ENCODE peak calls at places on chromosomes 2 and 18, in four cellular contexts. M is GM12878, P is HepG2, V is H1. U is an unnamed sample.

GRCh38 chr2:239494578-239494977 is 93.8 kb upstream of the HDAC4 start:
- DNase-seq in M (no peak), P (no peak), V (no peak), U (no peak)

GRCh38 chr2:209818939-209819338 is 47.3 kb downstream of the UNC80 start:
- DNase-seq in M (no peak), P (no peak), V (no peak), U (no peak)

GRCh38 chr2:54639609-54640008 is 83.9 kb upstream of the EML6 start:
- DNase-seq in M (no peak), P (no peak), V (no peak), U (no peak)

GRCh38 chr18:56321470-56321869 is 316.9 kb downstream of the TXNL1 start:
- DNase-seq in M (no peak), P (no peak), V (no peak), U (no peak)

GRCh38 chr2:98518106-98518505 is 73.4 kb downstream of the INPP4A start:
- DNase-seq in M (no peak), P (peak; percentile 55), V (no peak), U (no peak)

GRCh38 chr2:156864230-156864629 is 393.3 kb upstream of the GALNT5 start:
- DNase-seq in M (no peak), P (no peak), V (no peak), U (no peak)

GRCh38 chr2:45707034-45707433 is 55.6 kb downstream of the PRKCE start:
- DNase-seq in M (no peak), P (no peak), V (no peak), U (no peak)

GRCh38 chr18:69839989-69840388 is 107.7 kb downstream of the CD226 start:
- DNase-seq in M (no peak), P (no peak), V (no peak), U (no peak)

GRCh38 chr2:41968182-41968578 is 79.6 kb upstream of the PKDCC start:
- DNase-seq in M (no peak), P (no peak), V (no peak), U (no peak)

GRCh38 chr2:52968043-52968442 is 799.6 kb upstream of the CHAC2 start:
- DNase-seq in M (no peak), P (no peak), V (no peak), U (no peak)

GRCh38 chr18:79558196-79559120 is 121.1 kb upstream of the CTDP1 start:
- DNase-seq in M (no peak), P (no peak), V (no peak), U (no peak)

GRCh38 chr18:37565138-37565984 is at the start of gene CELF4:
- DNase-seq in M (no peak), P (no peak), V (no peak), U (no peak)

GRCh38 chr18:46073474-46074331 is 1.6 kb upstream of the PSTPIP2 start:
- DNase-seq in M (no peak), P (peak; percentile 62), V (no peak), U (no peak)

GRCh38 chr2:152440049-152440448 is 105.1 kb downstream of the FMNL2 start:
- DNase-seq in M (no peak), P (no peak), V (no peak), U (no peak)

GRCh38 chr2:33859191-33859590 is 260.1 kb upstream of the FAM98A start:
- DNase-seq in M (no peak), P (no peak), V (no peak), U (no peak)

GRCh38 chr2:172253190-172254052 is 150.7 kb upstream of the DLX2 start:
- DNase-seq in M (no peak), P (peak; percentile 91), V (no peak), U (no peak)

GRCh38 chr18:27004056-27004829 is 138.7 kb upstream of the AQP4 start:
- DNase-seq in M (no peak), P (no peak), V (no peak), U (no peak)

GRCh38 chr18:5144629-5145028 is 52.4 kb downstream of the AKAIN1 start:
- DNase-seq in M (no peak), P (no peak), V (no peak), U (no peak)

GRCh38 chr2:95231723-95232122 is 24.4 kb downstream of the ZNF892 start:
- DNase-seq in M (no peak), P (peak; percentile 85), V (peak; percentile 66), U (peak; percentile 88)

GRCh38 chr2:55163258-55163657 is 68.8 kb downstream of the CLHC1 start:
- DNase-seq in M (no peak), P (no peak), V (no peak), U (no peak)

GRCh38 chr2:64018715-64019082 is 529 bp downstream of the VPS54 start:
- DNase-seq in M (no peak), P (no peak), V (no peak), U (peak; percentile 28)

GRCh38 chr18:5627756-5628511 is 84.1 kb upstream of the EPB41L3 start:
- DNase-seq in M (no peak), P (no peak), V (no peak), U (no peak)

GRCh38 chr2:120631719-120632118 is 103.9 kb upstream of the GLI2 start:
- DNase-seq in M (no peak), P (no peak), V (no peak), U (no peak)

GRCh38 chr18:54222922-54223567 is 1.4 kb downstream of the MBD2 start:
- DNase-seq in M (peak; percentile 78), P (peak; percentile 25), V (no peak), U (no peak)

GRCh38 chr2:173964565-173965371 is 405 bp downstream of the SP3 start:
- DNase-seq in M (peak; percentile 35), P (peak; percentile 81), V (peak; percentile 36), U (peak; percentile 55)

GRCh38 chr2:194725169-194725568 is 931.9 kb upstream of the SLC39A10 start:
- DNase-seq in M (no peak), P (no peak), V (no peak), U (no peak)

GRCh38 chr2:134193774-134194173 is 60.1 kb upstream of the MGAT5 start:
- DNase-seq in M (no peak), P (no peak), V (no peak), U (no peak)

GRCh38 chr18:55588001-55588875 is at the start of gene TCF4:
- DNase-seq in M (no peak), P (no peak), V (no peak), U (peak; percentile 27)

GRCh38 chr2:219104107-219105050 is 43.7 kb upstream of the IHH start:
- DNase-seq in M (no peak), P (peak; percentile 66), V (peak; percentile 27), U (peak; percentile 18)

GRCh38 chr2:236507393-236508085 is 62.1 kb upstream of the ACKR3 start:
- DNase-seq in M (no peak), P (no peak), V (peak; percentile 50), U (no peak)

GRCh38 chr18:58846325-58846724 is 18.4 kb upstream of the ZNF532 start:
- DNase-seq in M (no peak), P (no peak), V (no peak), U (no peak)

GRCh38 chr18:58848685-58849084 is 16.0 kb upstream of the ZNF532 start:
- DNase-seq in M (no peak), P (no peak), V (no peak), U (no peak)

GRCh38 chr18:58845913-58846312 is 18.8 kb upstream of the ZNF532 start:
- DNase-seq in M (no peak), P (no peak), V (no peak), U (no peak)

GRCh38 chr18:58844871-58845270 is 19.8 kb upstream of the ZNF532 start:
- DNase-seq in M (no peak), P (no peak), V (no peak), U (no peak)

DNA sequence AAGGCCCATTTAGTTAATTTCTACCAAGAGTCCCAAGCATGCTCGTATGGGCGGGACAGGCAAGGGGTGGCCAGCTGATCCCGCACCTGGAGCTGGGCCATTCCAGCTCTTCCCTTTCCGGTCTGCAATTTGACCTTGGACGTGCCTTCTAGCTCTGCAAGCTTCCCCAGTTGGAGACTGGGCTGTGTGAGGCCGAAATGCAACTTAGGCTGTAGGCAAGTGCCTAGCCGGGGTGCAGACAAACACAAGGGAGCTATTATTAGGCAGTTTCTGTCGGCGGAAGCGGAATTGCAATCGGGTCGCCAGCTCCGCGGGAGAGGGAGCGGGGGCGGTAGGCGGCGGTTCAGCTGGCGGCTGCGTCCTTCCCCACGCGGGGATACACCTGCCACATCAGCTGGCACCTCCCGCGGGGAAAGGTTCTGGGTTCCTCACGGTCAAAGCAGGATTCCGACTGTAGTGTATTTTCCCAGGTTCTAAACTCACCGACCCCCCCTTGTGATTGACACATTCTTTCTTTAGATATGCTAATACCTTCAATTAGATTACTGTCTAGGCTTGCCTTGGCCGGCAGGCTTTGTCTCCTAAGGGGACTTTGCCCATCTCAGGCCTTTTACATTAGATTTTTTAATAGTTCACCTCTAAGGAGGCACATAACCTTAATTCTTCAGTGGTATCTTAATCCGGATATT is 17.1 kb upstream of the ZNF532 start:
- DNase-seq in M (no peak), P (no peak), V (peak; percentile 88), U (peak; percentile 90)
- TF ChIP-seq SUZ12 in M (no peak), P (no peak), V (peak; percentile 45), U (no peak)

GRCh38 chr2:178404380-178404767 is 46.6 kb downstream of the PRKRA start:
- DNase-seq in M (peak; percentile 95), P (no peak), V (no peak), U (no peak)

GRCh38 chr2:178401994-178402437 is 49.0 kb downstream of the PRKRA start:
- DNase-seq in M (no peak), P (no peak), V (no peak), U (no peak)

GRCh38 chr2:178409261-178409660 is 41.7 kb downstream of the PRKRA start:
- DNase-seq in M (no peak), P (no peak), V (no peak), U (no peak)

DNA sequence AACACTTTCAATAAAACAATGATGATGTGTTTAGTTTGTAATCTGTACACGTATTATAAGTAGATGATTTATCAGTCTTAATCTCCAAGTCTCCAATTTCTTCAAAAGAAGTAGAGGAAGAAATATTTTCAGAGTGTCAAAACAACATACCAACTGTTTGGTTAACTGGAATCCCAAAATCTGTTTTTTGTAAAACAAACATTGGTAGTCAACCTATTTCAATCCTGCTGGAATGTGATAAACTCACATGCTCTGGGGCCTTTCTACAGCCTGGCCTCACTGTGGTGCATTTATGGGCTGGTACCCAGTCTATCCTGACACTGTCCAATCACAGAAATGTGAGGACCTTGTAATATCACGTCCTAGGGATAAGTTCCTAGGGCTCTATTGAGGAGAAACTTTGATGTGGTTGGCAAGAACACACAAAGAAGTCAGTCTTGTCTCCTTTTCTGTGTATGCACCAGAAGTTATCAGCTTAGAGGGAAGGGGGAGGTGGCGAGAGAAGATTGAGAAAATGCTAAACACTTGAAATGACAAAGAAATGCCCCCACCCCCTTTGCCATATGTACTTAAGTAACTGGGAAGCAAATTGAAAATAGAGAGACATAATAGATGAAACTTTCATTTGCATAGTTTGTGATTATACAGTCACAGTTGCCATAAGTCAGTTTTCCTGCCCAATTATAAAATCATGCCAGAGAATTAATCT is 47.1 kb downstream of the PRKRA start:
- DNase-seq in M (peak; percentile 43), P (no peak), V (no peak), U (no peak)
- H3K4me3 ChIP-seq in M (peak overlapping the region; percentile 36), P (no peak overlapping the region), V (no peak overlapping the region), U (no peak overlapping the region)

GRCh38 chr2:85355521-85355920 is 952 bp downstream of the ELMOD3 start:
- DNase-seq in M (no peak), P (no peak), V (no peak), U (no peak)
- H3K36me3 ChIP-seq in M (no peaks in the 10 kb centered on the region), P (peaks cover 9% of the 10 kb centered on the region), V (no peaks in the 10 kb centered on the region), U (peaks cover 34% of the 10 kb centered on the region)

DNA sequence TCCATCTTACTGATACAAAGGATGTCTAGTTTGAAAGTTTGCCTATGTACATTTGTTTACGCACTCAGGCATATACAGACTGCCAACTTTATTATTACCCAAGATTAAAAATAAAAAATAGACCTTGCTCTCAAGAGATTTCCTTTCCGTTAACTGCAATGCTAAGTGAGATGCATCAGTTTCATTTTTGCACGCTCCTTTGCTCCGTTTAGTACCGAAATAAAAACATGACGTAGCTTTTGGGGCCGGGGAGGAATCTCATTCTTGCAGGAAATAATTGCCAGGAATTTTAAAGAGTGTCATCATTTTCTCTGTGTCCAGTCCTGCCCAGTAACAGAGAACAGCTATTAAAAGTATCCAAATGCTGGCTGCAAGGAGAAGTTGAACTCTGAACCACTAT is 169.5 kb downstream of the SLC8A1 start:
- DNase-seq in M (peak; percentile 5), P (no peak), V (no peak), U (no peak)
- TF ChIP-seq SUZ12 in M (no peak), P (no peak), V (no peak), U (no peak)